ENCODE peak calls at places on chromosomes 3 and 15, in ten cellular contexts. K is Panc1; E is breast epithelium; X is lower lobe of right lung; H is ovary; U is HL-60; W is stomach; G is CD4-positive, CD25-positive, alpha-beta regulatory T cell; T is keratinocyte; I is WERI-Rb-1. M is an unnamed sample.
A peak's percentile ranks its signal among the peaks of the same experiment; 100 is the strongest.

GRCh38 chr3:189806171-189806951 is 175.2 kb downstream of the TP63 start:
- DNase-seq in K (no peak), E (no peak), X (no peak), H (no peak), U (no peak), W (no peak), G (no peak), T (no peak), I (no peak), M (no peak)

GRCh38 chr3:51982838-51983577 is at the start of gene ACY1:
- DNase-seq in K (no peak), E (peak; percentile 80), X (peak; percentile 93), H (peak; percentile 86), U (peak; percentile 85), W (peak; percentile 92), G (peak; percentile 56), T (no peak), I (peak; percentile 95), M (peak; percentile 92)

GRCh38 chr3:58042947-58043707 is 34.9 kb downstream of the FLNB start:
- DNase-seq in K (no peak), E (no peak), X (no peak), H (no peak), U (no peak), W (no peak), G (no peak), T (no peak), I (no peak), M (no peak)

GRCh38 chr3:129577925-129578742 is 28.3 kb downstream of the PLXND1 start:
- DNase-seq in K (no peak), E (no peak), X (peak; percentile 74), H (peak; percentile 16), U (peak; percentile 80), W (no peak), G (no peak), T (no peak), I (no peak), M (peak; percentile 61)

GRCh38 chr15:85329561-85330421 is 50.6 kb upstream of the AKAP13 start:
- DNase-seq in K (peak; percentile 46), E (no peak), X (no peak), H (peak; percentile 24), U (peak; percentile 56), W (no peak), G (peak; percentile 48), T (no peak), I (no peak), M (no peak)

GRCh38 chr15:82184776-82185175 is 77.8 kb downstream of the EFL1 start:
- DNase-seq in K (no peak), E (no peak), X (no peak), H (no peak), U (no peak), W (no peak), G (no peak), T (no peak), I (no peak), M (no peak)

GRCh38 chr3:155334897-155335883 is 41.7 kb upstream of the STRIT1 start:
- DNase-seq in K (no peak), E (no peak), X (no peak), H (no peak), U (no peak), W (no peak), G (no peak), T (no peak), I (no peak), M (no peak)

GRCh38 chr3:124772081-124772831 is 42.0 kb downstream of the UMPS start:
- DNase-seq in K (no peak), E (no peak), X (no peak), H (no peak), U (no peak), W (no peak), G (no peak), T (no peak), I (peak; percentile 12), M (peak; percentile 59)

GRCh38 chr3:64143399-64144130 is 81.7 kb downstream of the PRICKLE2 start:
- DNase-seq in K (no peak), E (no peak), X (no peak), H (no peak), U (no peak), W (no peak), G (no peak), T (no peak), I (no peak), M (no peak)

GRCh38 chr3:22536582-22536981 is 666.5 kb upstream of the UBE2E2 start:
- DNase-seq in K (no peak), E (no peak), X (no peak), H (no peak), U (no peak), W (no peak), G (no peak), T (no peak), I (no peak), M (no peak)

GRCh38 chr3:81744366-81744765 is 17.1 kb downstream of the GBE1 start:
- DNase-seq in K (peak; percentile 66), E (no peak), X (no peak), H (no peak), U (no peak), W (no peak), G (no peak), T (peak; percentile 33), I (no peak), M (no peak)

GRCh38 chr15:25695875-25696760 is 167.0 kb downstream of the ATP10A start:
- DNase-seq in K (no peak), E (no peak), X (no peak), H (no peak), U (no peak), W (no peak), G (no peak), T (no peak), I (no peak), M (peak; percentile 23)

GRCh38 chr3:169272533-169272932 is 391.0 kb downstream of the MECOM start:
- DNase-seq in K (no peak), E (no peak), X (no peak), H (no peak), U (no peak), W (no peak), G (no peak), T (no peak), I (no peak), M (no peak)
- H3K4me3 ChIP-seq in K (no peak overlapping the region), E (no peak overlapping the region), X (no peak overlapping the region), H (no peak overlapping the region), U (no peak overlapping the region), W (no peak overlapping the region), G (no peak overlapping the region), T (no peak overlapping the region), I (no peak overlapping the region), M (no peak overlapping the region)

GRCh38 chr3:194310516-194310915 is 40.6 kb downstream of the CPN2 start:
- DNase-seq in K (no peak), E (no peak), X (no peak), H (no peak), U (no peak), W (no peak), G (no peak), T (no peak), I (no peak), M (no peak)
- H3K27me3 ChIP-seq in K (no peaks in the 10 kb centered on the region), E (no peaks in the 10 kb centered on the region), X (no peaks in the 10 kb centered on the region), H (no peaks in the 10 kb centered on the region), U (peaks cover 4% of the 10 kb centered on the region), W (no peaks in the 10 kb centered on the region), G (no peaks in the 10 kb centered on the region), T (peaks cover 21% of the 10 kb centered on the region), I (no peaks in the 10 kb centered on the region), M (no peaks in the 10 kb centered on the region)

DNA sequence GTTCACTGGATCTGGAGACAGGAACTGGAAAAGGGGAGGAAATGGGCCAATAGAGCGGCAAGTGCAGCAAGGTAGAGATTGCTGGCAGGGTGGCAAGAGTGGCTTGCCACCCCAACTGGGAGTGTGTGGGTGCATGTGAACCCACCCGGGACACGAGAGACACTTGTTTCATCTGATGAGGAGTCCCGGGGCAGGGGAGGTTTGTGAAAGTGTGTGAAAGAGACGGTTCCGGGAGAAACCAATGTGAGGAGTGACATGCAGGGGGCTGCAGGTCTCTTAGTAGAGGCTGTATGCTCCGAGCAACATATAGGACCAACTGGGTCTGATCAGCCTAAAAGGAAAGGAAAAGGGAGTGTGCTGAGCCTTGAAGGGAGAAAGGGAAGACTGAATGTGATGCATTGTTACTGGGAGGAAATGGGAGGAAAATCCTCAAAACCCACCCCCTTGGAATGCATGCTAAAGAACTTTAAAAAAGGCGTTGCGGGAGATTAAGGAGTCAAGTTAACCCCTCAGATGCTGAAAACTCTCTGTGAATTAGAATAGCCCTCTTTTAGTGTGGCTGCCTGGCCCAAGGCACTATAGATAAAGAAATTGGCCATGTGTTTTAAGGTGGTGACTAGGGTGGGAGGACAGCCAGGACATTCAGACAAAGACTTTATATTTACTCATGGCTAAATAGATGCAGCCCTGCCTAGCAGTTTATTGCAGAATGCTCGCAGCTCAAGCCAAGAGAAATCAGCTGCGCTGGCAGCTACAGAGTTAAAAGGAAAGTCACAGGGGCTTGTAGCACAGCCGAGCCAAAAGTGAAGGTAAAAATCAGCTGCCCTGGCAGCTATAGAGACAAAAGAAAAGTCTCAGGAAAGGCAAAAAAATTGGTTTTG is 9.1 kb upstream of the SLC9C1 start:
- DNase-seq in K (no peak), E (no peak), X (no peak), H (no peak), U (no peak), W (no peak), G (no peak), T (no peak), I (no peak), M (no peak)
- H3K4me3 ChIP-seq in K (peak overlapping the region; percentile 23), E (peak overlapping the region; percentile 47), X (peak overlapping the region; percentile 51), H (peak overlapping the region; percentile 27), U (no peak overlapping the region), W (peak overlapping the region; percentile 46), G (peak overlapping the region; percentile 87), T (peak overlapping the region; percentile 11), I (no peak overlapping the region), M (peak overlapping the region; percentile 70)

GRCh38 chr15:98826658-98827057 is 178.3 kb downstream of the IGF1R start:
- DNase-seq in K (no peak), E (no peak), X (no peak), H (no peak), U (no peak), W (no peak), G (no peak), T (no peak), I (no peak), M (no peak)
- H3K27me3 ChIP-seq in K (no peaks in the 10 kb centered on the region), E (no peaks in the 10 kb centered on the region), X (no peaks in the 10 kb centered on the region), H (no peaks in the 10 kb centered on the region), U (no peaks in the 10 kb centered on the region), W (no peaks in the 10 kb centered on the region), G (no peaks in the 10 kb centered on the region), T (no peaks in the 10 kb centered on the region), I (no peaks in the 10 kb centered on the region), M (no peaks in the 10 kb centered on the region)

DNA sequence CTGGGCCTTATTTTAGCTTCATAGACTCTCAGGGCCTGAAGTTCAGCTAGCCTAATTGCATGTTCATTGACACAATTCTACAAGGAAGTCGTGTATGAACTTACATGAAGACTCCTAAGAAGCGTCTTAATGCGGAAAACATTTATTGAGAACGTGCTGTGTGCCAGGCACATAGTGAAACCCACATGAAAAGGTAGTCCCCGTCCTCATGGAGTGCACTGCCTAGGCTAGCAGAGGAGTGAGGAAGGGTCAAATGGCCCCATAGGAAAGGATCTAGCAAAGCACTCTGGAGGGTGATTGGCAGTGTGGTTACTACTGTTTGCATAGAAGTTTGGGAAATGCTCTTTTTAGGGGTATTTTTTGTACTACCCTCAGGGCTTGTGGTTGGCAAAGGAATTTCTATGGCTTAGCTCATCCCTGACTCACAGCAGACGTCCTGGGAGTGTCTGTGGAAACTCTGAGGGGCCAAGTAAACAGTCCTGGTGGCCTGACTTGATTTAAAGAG is 854 bp upstream of the NPTN start:
- DNase-seq in K (peak; percentile 64), E (peak; percentile 41), X (no peak), H (no peak), U (no peak), W (no peak), G (no peak), T (no peak), I (no peak), M (no peak)
- H3K4me3 ChIP-seq in K (peak overlapping the region; percentile 86), E (peak overlapping the region; percentile 99), X (peak overlapping the region; percentile 86), H (peak overlapping the region; percentile 21), U (no peak overlapping the region), W (peak overlapping the region; percentile 93), G (peak overlapping the region; percentile 90), T (peak overlapping the region; percentile 79), I (peak overlapping the region; percentile 88), M (peak overlapping the region; percentile 1)

M was measured in right cardiac atrium.